ENCODE peak calls at places on chromosomes 16 and 17, in ten cellular contexts. M, O, U, T, K, L, I, J, E and Y are unnamed samples.

GRCh38 chr16:48001306-48001885 is 154.4 kb downstream of the ABCC12 start:
- DNase-seq in L (no peak), U (no peak), O (no peak), K (no peak), J (no peak), I (no peak), E (no peak), T (no peak), M (no peak), Y (no peak)

GRCh38 chr16:60741810-60742209 is 1294.4 kb downstream of the CDH8 start:
- DNase-seq in I (no peak), L (no peak), J (no peak), T (no peak), K (no peak), O (no peak), U (no peak), M (no peak), E (no peak), Y (no peak)

GRCh38 chr17:65633988-65634387 is 72.5 kb upstream of the AXIN2 start:
- DNase-seq in T (no peak), E (no peak), K (peak; percentile 17), U (no peak), L (no peak), I (no peak), O (no peak), J (peak; percentile 4), M (no peak), Y (no peak)

GRCh38 chr17:924711-925480 is 54.7 kb downstream of the NXN start:
- DNase-seq in K (no peak), L (peak; percentile 97), U (no peak), T (no peak), J (no peak), E (no peak), I (no peak), M (no peak), O (no peak), Y (no peak)

GRCh38 chr17:1487939-1488825 is 4.3 kb downstream of the MYO1C start:
- DNase-seq in M (peak; percentile 79), U (no peak), J (peak; percentile 87), T (no peak), E (no peak), I (peak; percentile 66), K (peak; percentile 24), L (peak; percentile 85), O (peak; percentile 97), Y (peak; percentile 5)

GRCh38 chr16:27984121-27984520 is 79.4 kb downstream of the GSG1L start:
- DNase-seq in T (no peak), I (no peak), J (no peak), U (no peak), M (no peak), E (no peak), L (no peak), K (no peak), O (no peak), Y (no peak)

GRCh38 chr17:8121531-8122390 is 2.1 kb downstream of the HES7 start:
- DNase-seq in O (peak; percentile 85), U (no peak), I (peak; percentile 60), K (no peak), T (no peak), M (no peak), E (no peak), J (peak; percentile 52), L (peak; percentile 64), Y (peak; percentile 61)

GRCh38 chr17:62998665-62999393 is 32.8 kb downstream of the TANC2 start:
- DNase-seq in K (no peak), O (no peak), I (peak; percentile 44), E (no peak), M (no peak), T (no peak), U (no peak), J (peak; percentile 45), L (peak; percentile 37), Y (no peak)

GRCh38 chr17:83012873-83013778 is 66.3 kb upstream of the METRNL start:
- DNase-seq in U (no peak), M (peak; percentile 40), I (no peak), O (peak; percentile 52), T (no peak), K (no peak), E (no peak), J (peak; percentile 36), L (peak; percentile 8), Y (no peak)

GRCh38 chr16:12354296-12354818 is 377.8 kb downstream of the SNX29 start:
- DNase-seq in O (no peak), M (no peak), L (no peak), I (no peak), K (no peak), T (no peak), J (no peak), E (no peak), U (no peak), Y (no peak)

GRCh38 chr17:49886036-49886435 is 38.2 kb upstream of the TAC4 start:
- DNase-seq in T (no peak), I (no peak), K (no peak), E (no peak), L (no peak), M (no peak), U (no peak), O (no peak), J (no peak), Y (no peak)

GRCh38 chr16:83059237-83059636 is 432.5 kb downstream of the CDH13 start:
- DNase-seq in T (no peak), E (no peak), L (peak; percentile 62), J (no peak), U (no peak), K (no peak), M (no peak), O (no peak), I (no peak), Y (no peak)

GRCh38 chr17:12180644-12181261 is 160.1 kb downstream of the MAP2K4 start:
- DNase-seq in J (peak; percentile 81), E (no peak), I (peak; percentile 33), T (no peak), L (peak; percentile 66), U (no peak), K (no peak), O (no peak), M (peak; percentile 12), Y (peak; percentile 1)

GRCh38 chr17:57130708-57131461 is 45.8 kb downstream of the AKAP1 start:
- DNase-seq in T (peak; percentile 75), I (peak; percentile 91), K (peak; percentile 79), L (peak; percentile 80), U (peak; percentile 71), E (peak; percentile 70), J (peak; percentile 87), O (peak; percentile 88), M (peak; percentile 93), Y (peak; percentile 84)

GRCh38 chr17:72120878-72121163 is at the start of gene SOX9:
- DNase-seq in L (peak; percentile 97), I (peak; percentile 94), E (no peak), J (peak; percentile 95), K (peak; percentile 97), T (no peak), O (peak; percentile 94), U (peak; percentile 79), M (peak; percentile 100), Y (peak; percentile 96)

GRCh38 chr17:67503184-67503583 is 126.1 kb downstream of the PITPNC1 start:
- DNase-seq in U (no peak), K (peak; percentile 18), E (no peak), T (no peak), M (peak; percentile 36), O (no peak), L (peak; percentile 63), J (no peak), I (no peak), Y (no peak)

GRCh38 chr17:8468109-8468508 is 32.4 kb downstream of the NDEL1 start:
- DNase-seq in T (no peak), M (no peak), K (no peak), L (no peak), E (no peak), I (no peak), U (no peak), J (no peak), O (no peak), Y (no peak)

GRCh38 chr17:18966831-18967624 is 15.1 kb downstream of the SLC5A10 start:
- DNase-seq in K (no peak), J (peak; percentile 53), E (no peak), U (no peak), O (peak; percentile 71), I (peak; percentile 33), L (no peak), T (no peak), M (no peak), Y (peak; percentile 0)